ENCODE peak calls at places on chromosomes 13 and 19, in five cellular contexts. C is neural progenitor cell, H is HCT116, I is astrocyte, G is K562. K is an unnamed sample.
A peak's percentile ranks its signal among the peaks of the same experiment; 100 is the strongest.

GRCh38 chr13:19910336-19911072 is 47.1 kb upstream of the ZMYM5 start:
- DNase-seq in C (no peak), H (peak; percentile 43), I (peak; percentile 73), G (no peak), K (peak; percentile 53)

GRCh38 chr13:31431722-31432137 is 232.0 kb downstream of the B3GLCT start:
- DNase-seq in C (peak; percentile 67), H (peak; percentile 22), I (peak; percentile 6), G (peak; percentile 48), K (no peak)

GRCh38 chr13:72689181-72689696 is 38.2 kb downstream of the MZT1 start:
- DNase-seq in C (no peak), H (no peak), I (peak; percentile 64), G (no peak), K (no peak)

GRCh38 chr19:52028780-52029123 is 573 bp upstream of the ZNF614 start:
- DNase-seq in C (no peak), H (no peak), I (no peak), G (no peak), K (no peak)

GRCh38 chr19:38134538-38135149 is 89.4 kb downstream of the DPF1 start:
- DNase-seq in C (peak; percentile 78), H (no peak), I (no peak), G (peak; percentile 77), K (peak; percentile 25)

GRCh38 chr19:6098574-6098973 is 11.7 kb downstream of the RFX2 start:
- DNase-seq in C (no peak), H (no peak), I (no peak), G (no peak), K (no peak)

GRCh38 chr19:35478794-35479193 is 11.5 kb downstream of the KRTDAP start:
- DNase-seq in C (no peak), H (no peak), I (no peak), G (no peak), K (no peak)

GRCh38 chr19:4224470-4224869 is 4.9 kb upstream of the EBI3 start:
- DNase-seq in C (no peak), H (no peak), I (no peak), G (no peak), K (no peak)

GRCh38 chr13:98466634-98467236 is 110.2 kb downstream of the STK24 start:
- DNase-seq in C (peak; percentile 68), H (no peak), I (no peak), G (peak; percentile 54), K (no peak)

GRCh38 chr13:41562083-41562482 is 104.7 kb downstream of the RGCC start:
- DNase-seq in C (no peak), H (no peak), I (peak; percentile 93), G (no peak), K (no peak)

GRCh38 chr13:75607447-75607846 is 28.7 kb upstream of the LMO7 start:
- DNase-seq in C (no peak), H (no peak), I (no peak), G (no peak), K (no peak)

GRCh38 chr19:50434525-50434924 is 1.8 kb downstream of the MYBPC2 start:
- DNase-seq in C (peak; percentile 38), H (no peak), I (no peak), G (peak; percentile 53), K (no peak)

GRCh38 chr19:41902594-41902993 is 19.6 kb downstream of the ARHGEF1 start:
- DNase-seq in C (no peak), H (no peak), I (no peak), G (no peak), K (no peak)

GRCh38 chr13:21898461-21898860 is 227.6 kb downstream of the FGF9 start:
- DNase-seq in C (no peak), H (no peak), I (no peak), G (no peak), K (no peak)

GRCh38 chr13:65966991-65967451 is 1263.1 kb downstream of the PCDH9 start:
- DNase-seq in C (peak; percentile 53), H (peak; percentile 60), I (peak; percentile 5), G (peak; percentile 9), K (no peak)

GRCh38 chr13:85985791-85986190 is 186.6 kb upstream of the SLITRK6 start:
- DNase-seq in C (no peak), H (no peak), I (peak; percentile 42), G (no peak), K (no peak)

GRCh38 chr19:47778954-47779351 is 450 bp downstream of the SELENOW start:
- DNase-seq in C (peak; percentile 33), H (no peak), I (no peak), G (no peak), K (no peak)

GRCh38 chr13:85166891-85167290 is 632.3 kb downstream of the SLITRK6 start:
- DNase-seq in C (no peak), H (no peak), I (no peak), G (no peak), K (no peak)

GRCh38 chr19:18159810-18160209 is 6.8 kb downstream of the PIK3R2 start:
- DNase-seq in C (no peak), H (no peak), I (no peak), G (no peak), K (no peak)

GRCh38 chr19:53801257-53801656 is 22.9 kb downstream of the NLRP12 start:
- DNase-seq in C (no peak), H (no peak), I (no peak), G (no peak), K (no peak)

GRCh38 chr13:90302113-90302512 is 1045.4 kb upstream of the MIR17HG start:
- DNase-seq in C (no peak), H (no peak), I (peak; percentile 84), G (no peak), K (no peak)

GRCh38 chr13:113552786-113553540 is 31.6 kb upstream of the TFDP1 start:
- DNase-seq in C (no peak), H (no peak), I (no peak), G (no peak), K (no peak)

GRCh38 chr19:55670280-55671053 is 4.6 kb upstream of the EPN1 start:
- DNase-seq in C (peak; percentile 27), H (no peak), I (no peak), G (no peak), K (no peak)

GRCh38 chr13:109465151-109465550 is 321.2 kb downstream of the IRS2 start:
- DNase-seq in C (no peak), H (no peak), I (no peak), G (no peak), K (peak; percentile 1)

DNA sequence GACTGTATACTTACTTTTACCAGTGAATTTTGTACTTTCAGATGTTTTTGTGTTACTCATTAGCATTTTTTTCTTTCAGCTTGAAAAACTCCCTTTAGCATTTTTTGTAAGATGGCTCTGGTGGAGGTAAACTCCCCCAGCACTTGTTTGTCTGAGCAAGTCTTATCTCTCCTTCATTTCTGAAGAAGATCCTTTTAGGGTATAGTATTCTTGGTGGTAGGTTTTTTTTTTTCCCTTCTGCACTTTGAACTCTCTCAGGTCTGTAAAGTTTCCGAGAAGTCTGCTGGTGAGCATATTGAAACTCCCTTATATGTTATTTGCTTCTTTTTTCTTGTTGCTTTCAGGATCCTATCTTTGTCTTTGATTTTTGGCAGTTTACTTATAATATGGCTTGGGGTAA is 35.1 kb downstream of the IGFL3 start:
- DNase-seq in C (no peak), H (no peak), I (no peak), G (no peak), K (no peak)
- TF ChIP-seq EZH2 in C (no peak), H (no peak), I (no peak), G (no peak), K (no peak)

DNA sequence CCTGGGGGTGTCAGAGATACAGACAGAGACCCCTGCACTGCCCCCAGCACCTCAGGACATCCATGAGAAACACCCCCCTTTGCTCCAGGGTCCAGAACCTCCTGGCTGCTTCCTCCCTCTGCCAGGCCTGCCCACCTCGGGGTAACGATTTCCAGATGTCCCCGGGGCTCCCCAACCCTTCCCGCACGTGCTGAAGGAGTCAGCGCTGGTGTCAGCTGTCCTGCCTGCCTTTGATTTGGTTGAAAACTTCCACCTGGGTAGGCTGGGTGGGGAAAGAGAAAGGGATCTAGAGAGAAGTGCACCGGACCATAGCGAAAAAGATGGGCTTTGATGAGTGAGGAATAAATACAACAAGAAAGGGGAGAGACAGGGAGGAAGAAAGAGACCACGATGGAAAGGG is 1.5 kb upstream of the CGB7 start:
- DNase-seq in C (no peak), H (no peak), I (no peak), G (no peak), K (no peak)
- TF ChIP-seq CTCF in C (no peak), H (no peak), I (no peak), G (no peak), K (no peak)

DNA sequence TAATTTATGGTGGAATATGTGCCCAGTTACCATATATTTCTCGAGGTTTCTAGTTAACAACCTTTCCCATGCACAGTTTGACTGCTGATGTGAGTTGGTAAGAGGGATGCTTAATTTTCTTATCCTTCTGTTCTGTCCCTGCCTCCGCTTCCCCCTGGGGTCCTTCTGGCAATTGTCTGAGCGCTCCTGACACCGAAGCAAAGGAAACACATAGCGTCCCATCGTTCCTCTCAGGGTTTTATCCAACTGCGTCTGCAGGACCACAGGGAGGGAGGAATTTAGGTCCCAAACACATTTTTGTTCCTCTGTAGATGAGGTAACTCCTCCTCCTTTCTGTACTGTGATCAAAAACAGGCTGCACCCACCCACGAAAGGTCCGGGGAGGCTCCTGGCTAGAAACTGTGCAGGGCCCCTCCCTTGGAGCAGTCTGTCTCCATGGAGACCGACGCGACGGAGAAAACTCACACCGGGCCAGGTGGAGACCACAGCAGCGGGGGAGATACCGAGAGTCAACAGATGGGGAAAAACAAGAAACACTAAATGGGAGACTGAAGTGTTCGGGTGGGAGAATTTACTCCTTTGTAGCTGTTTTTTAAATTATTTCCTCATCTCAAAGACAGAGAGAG is 191.9 kb upstream of the NBEA start:
- DNase-seq in C (peak; percentile 57), H (no peak), I (peak; percentile 8), G (no peak), K (no peak)
- H3K9ac ChIP-seq in C (no peak overlapping the region), H (no peak overlapping the region), I (peak overlapping the region; percentile 17), G (no peak overlapping the region), K (no peak overlapping the region)

GRCh38 chr19:1491114-1491848 is at the start of gene REEP6:
- DNase-seq in C (no peak), H (no peak), I (no peak), G (no peak), K (no peak)
- TF ChIP-seq EZH2 in C (no peak), H (no peak), I (peak; percentile 61), G (no peak), K (no peak)

DNA sequence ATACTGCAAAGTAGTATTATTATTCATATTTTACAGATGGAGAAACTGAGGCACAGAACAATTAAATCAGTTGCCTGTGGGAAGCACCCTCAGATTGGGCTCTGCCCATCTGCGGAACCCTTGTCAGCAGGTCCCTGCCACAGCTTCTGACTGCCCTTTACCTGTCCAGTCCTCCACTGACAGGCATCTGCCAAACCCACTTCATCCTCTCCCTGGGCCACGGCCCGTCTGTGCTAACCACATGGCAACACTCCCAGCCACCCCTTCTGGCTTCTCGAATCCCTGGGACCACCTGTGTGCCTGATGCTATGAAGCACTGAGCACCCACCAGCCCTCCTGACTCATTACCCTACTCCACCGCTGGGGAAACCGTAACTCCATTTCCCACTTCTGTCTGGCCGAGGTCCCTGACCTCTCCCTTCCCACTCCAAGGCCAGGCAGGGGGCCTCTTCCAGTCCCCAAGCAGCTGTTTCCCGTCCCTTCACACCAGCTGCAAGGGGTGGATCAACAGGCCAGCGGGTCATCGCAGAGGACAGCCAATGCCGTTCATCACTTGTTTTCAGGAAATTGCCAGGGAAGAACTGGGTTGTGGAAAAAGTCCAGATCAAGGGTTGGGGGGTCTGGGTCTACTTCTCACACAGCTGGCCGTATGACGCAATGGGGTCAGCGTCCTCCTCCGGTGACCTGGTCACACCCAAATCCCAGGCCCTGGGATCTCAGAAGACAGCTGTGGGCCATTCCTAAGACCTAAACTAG is 2.5 kb downstream of the KANK3 start:
- DNase-seq in C (peak; percentile 44), H (no peak), I (no peak), G (no peak), K (no peak)
- TF ChIP-seq CTCF in C (peak; percentile 25), H (no peak), I (no peak), G (peak; percentile 5), K (no peak)

K was measured in keratinocyte.